ENCODE peak calls at places on chromosomes 12 and 14, in four cellular contexts. R is upper lobe of right lung; Q is tibial artery; A is CD4-positive, alpha-beta memory T cell. P is an unnamed sample. For H3K4me1 and H3K27me3, the result is how much of the 10 kb centered on the place peaks cover.

GRCh38 chr12:12539411-12539810 is 23.3 kb downstream of the DUSP16 start:
- DNase-seq in A (no peak), Q (no peak), R (no peak), P (no peak)

GRCh38 chr14:80213602-80214001 is 2.3 kb upstream of the DIO2 start:
- DNase-seq in Q (peak), A (no peak), R (no peak), P (no peak)

GRCh38 chr12:53279888-53280498 is 11.9 kb downstream of the ESPL1 start:
- DNase-seq in R (no peak), A (no peak), Q (no peak), P (no peak)

GRCh38 chr14:92461891-92462290 is 51.7 kb upstream of the RIN3 start:
- DNase-seq in R (no peak), Q (no peak), A (no peak), P (no peak)

GRCh38 chr12:19437996-19438395 is 1.3 kb upstream of the AEBP2 start:
- DNase-seq in Q (no peak), R (no peak), A (no peak), P (no peak)

GRCh38 chr14:103188691-103189480 is 65.6 kb downstream of the TNFAIP2 start:
- DNase-seq in Q (no peak), R (peak), A (no peak), P (peak)

GRCh38 chr12:116955382-116956021 is 44.8 kb downstream of the FBXW8 start:
- DNase-seq in R (peak), A (peak), Q (no peak), P (no peak)

GRCh38 chr12:105329926-105330282 is 587 bp upstream of the C12orf75 start:
- DNase-seq in Q (no peak), A (no peak), R (no peak), P (no peak)

GRCh38 chr14:30223385-30223785 is 295.7 kb upstream of the PRKD1 start:
- DNase-seq in R (peak), Q (peak), A (no peak), P (peak)

GRCh38 chr12:103824290-103824689 is 16.7 kb downstream of the NT5DC3 start:
- DNase-seq in R (no peak), Q (no peak), A (no peak), P (no peak)

GRCh38 chr12:19778111-19778688 is 338.9 kb downstream of the AEBP2 start:
- DNase-seq in R (no peak), Q (no peak), A (no peak), P (no peak)

GRCh38 chr12:118055144-118055557 is 5.8 kb downstream of the WSB2 start:
- DNase-seq in R (no peak), A (peak), Q (peak), P (peak)

GRCh38 chr12:12534134-12534866 is 28.4 kb downstream of the DUSP16 start:
- DNase-seq in A (no peak), R (no peak), Q (no peak), P (no peak)

GRCh38 chr12:1777798-1778197 is 42.6 kb upstream of the LRTM2 start:
- DNase-seq in Q (no peak), A (no peak), R (no peak), P (no peak)

GRCh38 chr14:38042356-38042755 is 165.3 kb upstream of the SSTR1 start:
- DNase-seq in A (no peak), R (no peak), Q (no peak), P (no peak)

GRCh38 chr12:68617160-68617926 is 6.6 kb downstream of the RAP1B start:
- DNase-seq in Q (no peak), R (no peak), A (no peak), P (no peak)

GRCh38 chr12:99505805-99506204 is 141.7 kb upstream of the GARIN6 start:
- DNase-seq in Q (no peak), R (no peak), A (no peak), P (no peak)

GRCh38 chr14:59359451-59360124 is 105.6 kb downstream of the GPR135 start:
- DNase-seq in Q (no peak), A (no peak), R (no peak), P (no peak)

GRCh38 chr14:59358105-59358504 is 107.1 kb downstream of the GPR135 start:
- DNase-seq in Q (peak), A (no peak), R (no peak), P (no peak)

GRCh38 chr14:59360923-59361794 is 104.0 kb downstream of the GPR135 start:
- DNase-seq in R (peak), A (no peak), Q (peak), P (no peak)

GRCh38 chr14:59356783-59357182 is 108.4 kb downstream of the GPR135 start:
- DNase-seq in A (no peak), Q (no peak), R (no peak), P (no peak)

GRCh38 chr14:59358774-59359173 is 106.4 kb downstream of the GPR135 start:
- DNase-seq in A (no peak), Q (no peak), R (no peak), P (no peak)
- H3K4me1 ChIP-seq in A (under half), Q (under half), R (under half), P (under half)

DNA sequence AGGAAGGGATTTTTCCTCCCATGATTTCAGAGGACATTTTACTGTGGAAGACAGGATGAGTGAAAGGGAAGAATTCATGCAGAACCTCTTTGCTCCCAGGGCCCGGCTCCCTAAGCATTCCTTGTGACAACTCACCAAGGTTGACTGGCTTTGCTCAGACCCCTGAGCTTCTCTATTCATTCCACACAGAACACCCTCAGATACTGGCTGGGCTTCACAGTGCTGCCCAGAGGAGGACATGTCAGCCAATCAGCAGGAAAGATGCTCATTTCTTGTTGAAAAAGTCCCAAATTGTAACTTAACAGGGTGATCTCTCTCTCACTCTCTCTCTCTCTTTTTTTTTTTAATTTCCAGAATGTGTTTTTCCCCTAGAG is 43.7 kb downstream of the SSPN start:
- DNase-seq in Q (no peak), A (no peak), R (no peak), P (no peak)
- H3K4me3 ChIP-seq in Q (no peak), A (no peak), R (no peak), P (no peak)

DNA sequence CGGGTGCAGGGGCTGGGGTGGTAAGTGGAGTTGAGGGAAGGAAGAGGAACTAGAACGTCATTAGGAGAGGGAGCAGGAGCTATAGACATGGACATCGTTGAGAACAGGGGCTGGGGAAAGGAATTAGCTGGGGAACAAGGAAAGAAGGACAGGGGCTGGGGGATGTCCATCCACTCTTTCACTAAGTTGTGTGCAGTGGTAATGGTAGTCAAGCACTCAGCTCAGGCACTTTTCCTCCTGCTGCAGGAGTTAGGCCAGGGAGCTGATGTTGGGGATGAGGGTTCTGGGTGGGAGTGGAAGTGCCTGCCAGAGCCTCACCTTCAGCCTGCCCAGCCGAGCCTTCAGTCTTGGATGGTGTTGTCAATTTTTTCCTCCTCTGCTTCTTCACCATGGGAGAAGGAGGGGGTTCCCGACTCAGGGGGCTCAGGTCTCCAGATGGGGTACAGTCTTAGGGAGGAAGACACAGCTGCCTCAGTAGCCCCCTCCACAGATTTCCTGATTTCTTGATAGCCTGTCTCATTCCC is 9.2 kb downstream of the AGAP2 start:
- DNase-seq in R (no peak), A (no peak), Q (no peak), P (no peak)
- H3K27me3 ChIP-seq in R (under half), A (under half), Q (under half), P (under half)

GRCh38 chr12:92030618-92031017 is 115.0 kb downstream of the BTG1 start:
- DNase-seq in A (peak), Q (peak), R (no peak), P (no peak)

GRCh38 chr12:92034083-92034482 is 111.6 kb downstream of the BTG1 start:
- DNase-seq in Q (no peak), A (no peak), R (no peak), P (no peak)

GRCh38 chr12:92032101-92032500 is 113.5 kb downstream of the BTG1 start:
- DNase-seq in R (no peak), A (no peak), Q (no peak), P (no peak)

GRCh38 chr12:92034858-92035401 is 110.7 kb downstream of the BTG1 start:
- DNase-seq in R (peak), Q (peak), A (peak), P (no peak)

GRCh38 chr12:92032965-92033364 is 112.7 kb downstream of the BTG1 start:
- DNase-seq in Q (no peak), R (no peak), A (no peak), P (no peak)
- H3K4me1 ChIP-seq in Q (under half), R (half or more), A (half or more), P (under half)

GRCh38 chr12:65263777-65264176 is 14.7 kb upstream of the MSRB3 start:
- DNase-seq in Q (no peak), R (no peak), A (no peak), P (no peak)
- H3K4me3 ChIP-seq in Q (no peak), R (no peak), A (no peak), P (no peak)

DNA sequence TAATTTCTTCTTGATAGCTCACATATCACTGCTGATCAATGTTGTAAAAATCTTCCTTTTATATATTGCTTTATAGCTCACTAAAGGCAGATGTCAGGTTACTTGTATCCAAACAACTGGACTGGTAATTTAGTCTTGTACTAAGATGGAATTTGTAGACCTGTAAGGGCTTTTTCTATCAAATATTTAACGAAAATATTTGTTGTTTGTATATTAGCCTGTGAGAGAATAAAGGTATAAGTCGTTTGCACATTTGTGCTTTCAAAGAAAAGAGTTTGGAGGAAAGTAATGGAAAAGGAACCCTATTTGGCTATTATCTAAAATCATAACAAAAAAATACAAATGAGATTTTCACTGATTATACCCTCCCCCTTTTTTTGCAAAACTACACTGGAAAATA is 12.1 kb downstream of the FOXG1 start:
- DNase-seq in A (no peak), Q (no peak), R (no peak), P (no peak)
- H3K27me3 ChIP-seq in A (under half), Q (under half), R (half or more), P (under half)